ENCODE peak calls at places on chromosomes 11 and 22, in eight cellular contexts. One of them, this sample, is unnamed.

GRCh38 chr11:132123854-132124835 is 753.7 kb downstream of the NTM start:
- DNase-seq in SW 1271: no peak
- DNase-seq in anterior cingulate cortex: no peak
- DNase-seq in GM12892: no peak
- DNase-seq in HCEC 1CT: no peak
- DNase-seq in AG04449: no peak
- DNase-seq in brain microvascular endothelial cell: no peak
- DNase-seq in mammary epithelial cell: no peak
- DNase-seq in this sample: no peak

GRCh38 chr22:24836282-24836681 is 30.3 kb downstream of the SGSM1 start:
- DNase-seq in SW 1271: no peak
- DNase-seq in anterior cingulate cortex: no peak
- DNase-seq in GM12892: no peak
- DNase-seq in HCEC 1CT: no peak
- DNase-seq in AG04449: no peak
- DNase-seq in brain microvascular endothelial cell: no peak
- DNase-seq in mammary epithelial cell: no peak
- DNase-seq in this sample: no peak

GRCh38 chr11:76318744-76319384 is 62.1 kb downstream of the THAP12 start:
- DNase-seq in SW 1271: peak
- DNase-seq in anterior cingulate cortex: peak
- DNase-seq in GM12892: peak
- DNase-seq in HCEC 1CT: peak
- DNase-seq in AG04449: no peak
- DNase-seq in brain microvascular endothelial cell: peak
- DNase-seq in mammary epithelial cell: peak
- DNase-seq in this sample: peak

GRCh38 chr22:42747701-42748513 is 27.2 kb upstream of the A4GALT start:
- DNase-seq in SW 1271: no peak
- DNase-seq in anterior cingulate cortex: no peak
- DNase-seq in GM12892: no peak
- DNase-seq in HCEC 1CT: peak
- DNase-seq in AG04449: no peak
- DNase-seq in brain microvascular endothelial cell: peak
- DNase-seq in mammary epithelial cell: peak
- DNase-seq in this sample: no peak

GRCh38 chr11:45024357-45024756 is 73.7 kb upstream of the TP53I11 start:
- DNase-seq in SW 1271: no peak
- DNase-seq in anterior cingulate cortex: no peak
- DNase-seq in GM12892: no peak
- DNase-seq in HCEC 1CT: no peak
- DNase-seq in AG04449: no peak
- DNase-seq in brain microvascular endothelial cell: no peak
- DNase-seq in mammary epithelial cell: no peak
- DNase-seq in this sample: no peak

GRCh38 chr11:64644348-64645242 is 53.6 kb downstream of the SLC22A12 start:
- DNase-seq in SW 1271: no peak
- DNase-seq in anterior cingulate cortex: no peak
- DNase-seq in GM12892: no peak
- DNase-seq in HCEC 1CT: no peak
- DNase-seq in AG04449: no peak
- DNase-seq in brain microvascular endothelial cell: no peak
- DNase-seq in mammary epithelial cell: no peak
- DNase-seq in this sample: no peak

GRCh38 chr11:33692013-33692504 is 8.6 kb downstream of the C11orf91 start:
- DNase-seq in SW 1271: peak
- DNase-seq in anterior cingulate cortex: peak
- DNase-seq in GM12892: no peak
- DNase-seq in HCEC 1CT: peak
- DNase-seq in AG04449: peak
- DNase-seq in brain microvascular endothelial cell: peak
- DNase-seq in mammary epithelial cell: peak
- DNase-seq in this sample: no peak

GRCh38 chr11:76783901-76784813 is 1.0 kb downstream of the TSKU start:
- DNase-seq in SW 1271: no peak
- DNase-seq in anterior cingulate cortex: no peak
- DNase-seq in GM12892: no peak
- DNase-seq in HCEC 1CT: peak
- DNase-seq in AG04449: no peak
- DNase-seq in brain microvascular endothelial cell: peak
- DNase-seq in mammary epithelial cell: peak
- DNase-seq in this sample: no peak

GRCh38 chr11:73233704-73234402 is 15.8 kb downstream of the P2RY2 start:
- DNase-seq in SW 1271: no peak
- DNase-seq in anterior cingulate cortex: no peak
- DNase-seq in GM12892: no peak
- DNase-seq in HCEC 1CT: no peak
- DNase-seq in AG04449: no peak
- DNase-seq in brain microvascular endothelial cell: no peak
- DNase-seq in mammary epithelial cell: no peak
- DNase-seq in this sample: no peak

GRCh38 chr11:92576315-92576714 is 351.7 kb downstream of the FAT3 start:
- DNase-seq in SW 1271: no peak
- DNase-seq in anterior cingulate cortex: no peak
- DNase-seq in GM12892: no peak
- DNase-seq in HCEC 1CT: no peak
- DNase-seq in AG04449: no peak
- DNase-seq in brain microvascular endothelial cell: no peak
- DNase-seq in mammary epithelial cell: no peak
- DNase-seq in this sample: no peak

This sample was measured in GM19239.